ENCODE peak calls at places on chromosomes 12 and 14, in nine cellular contexts. U is Panc1; B is GM23248; Z is CD8-positive, alpha-beta T cell; D is psoas muscle; F is fibroblast of lung; H is transverse colon; W is thoracic aorta; L is ovary. E is an unnamed sample.

GRCh38 chr14:29536886-29537511 is 390.6 kb downstream of the PRKD1 start:
- DNase-seq in Z (no peak), W (no peak), U (no peak), D (no peak), F (peak; percentile 56), B (peak; percentile 49), L (no peak), H (no peak), E (no peak)

GRCh38 chr12:54159140-54159539 is 29.6 kb downstream of the SMUG1 start:
- DNase-seq in H (no peak), F (no peak), L (no peak), B (peak; percentile 22), U (no peak), Z (peak; percentile 23), D (no peak), W (no peak), E (no peak)

GRCh38 chr14:101235042-101235871 is 326.0 kb upstream of the DIO3 start:
- DNase-seq in H (peak; percentile 65), Z (no peak), F (peak; percentile 41), L (no peak), D (peak; percentile 42), B (peak; percentile 70), W (no peak), U (no peak), E (no peak)

GRCh38 chr12:65728913-65729793 is 95.1 kb upstream of the HMGA2 start:
- DNase-seq in Z (no peak), F (no peak), L (no peak), B (peak; percentile 48), D (no peak), U (no peak), W (no peak), H (peak; percentile 8), E (no peak)

GRCh38 chr12:86787419-86787818 is 531.2 kb upstream of the MGAT4C start:
- DNase-seq in D (no peak), L (no peak), U (no peak), F (no peak), B (peak; percentile 1), H (no peak), W (no peak), Z (no peak), E (no peak)

GRCh38 chr12:29415111-29415510 is 34.1 kb upstream of the ERGIC2 start:
- DNase-seq in H (no peak), D (no peak), U (no peak), Z (no peak), W (no peak), B (peak; percentile 5), L (no peak), F (no peak), E (no peak)

GRCh38 chr12:65171870-65172269 is 2.5 kb downstream of the LEMD3 start:
- DNase-seq in Z (no peak), W (no peak), U (no peak), L (no peak), F (peak; percentile 5), B (peak; percentile 15), H (no peak), D (no peak), E (no peak)

GRCh38 chr12:102766961-102767360 is 150.1 kb downstream of the PAH start:
- DNase-seq in U (no peak), D (no peak), F (no peak), H (no peak), L (no peak), Z (no peak), B (no peak), W (no peak), E (no peak)

GRCh38 chr14:29724991-29725390 is 202.7 kb downstream of the PRKD1 start:
- DNase-seq in U (no peak), W (no peak), F (peak; percentile 98), L (peak; percentile 30), H (no peak), Z (no peak), B (peak; percentile 24), D (no peak), E (no peak)

GRCh38 chr12:104310751-104311297 is 7.3 kb downstream of the EID3 start:
- DNase-seq in B (no peak), Z (no peak), H (no peak), U (no peak), D (no peak), L (no peak), F (no peak), W (no peak), E (no peak)

GRCh38 chr12:104306943-104307654 is 3.6 kb downstream of the EID3 start:
- DNase-seq in W (no peak), D (no peak), F (peak; percentile 54), B (no peak), L (no peak), U (no peak), H (no peak), Z (no peak), E (no peak)

GRCh38 chr12:104312202-104312601 is 8.7 kb downstream of the EID3 start:
- DNase-seq in H (no peak), W (no peak), B (no peak), L (no peak), D (no peak), F (no peak), Z (no peak), U (no peak), E (no peak)

GRCh38 chr12:104307655-104308000 is 4.1 kb downstream of the EID3 start:
- DNase-seq in B (no peak), F (no peak), H (no peak), W (no peak), D (no peak), U (no peak), Z (no peak), L (no peak), E (no peak)

GRCh38 chr12:104309446-104309993 is 6.0 kb downstream of the EID3 start:
- DNase-seq in U (no peak), Z (no peak), F (no peak), H (no peak), D (no peak), L (no peak), B (no peak), W (no peak), E (no peak)
- H3K36me3 ChIP-seq in U (peaks cover 40% of the 10 kb centered on the region), Z (peaks cover 4% of the 10 kb centered on the region), F (peaks cover 12% of the 10 kb centered on the region), H (peaks cover 35% of the 10 kb centered on the region), D (peaks cover 52% of the 10 kb centered on the region), L (no peaks in the 10 kb centered on the region), B (peaks cover 58% of the 10 kb centered on the region), W (peaks cover 35% of the 10 kb centered on the region), E (peaks cover 21% of the 10 kb centered on the region)

DNA sequence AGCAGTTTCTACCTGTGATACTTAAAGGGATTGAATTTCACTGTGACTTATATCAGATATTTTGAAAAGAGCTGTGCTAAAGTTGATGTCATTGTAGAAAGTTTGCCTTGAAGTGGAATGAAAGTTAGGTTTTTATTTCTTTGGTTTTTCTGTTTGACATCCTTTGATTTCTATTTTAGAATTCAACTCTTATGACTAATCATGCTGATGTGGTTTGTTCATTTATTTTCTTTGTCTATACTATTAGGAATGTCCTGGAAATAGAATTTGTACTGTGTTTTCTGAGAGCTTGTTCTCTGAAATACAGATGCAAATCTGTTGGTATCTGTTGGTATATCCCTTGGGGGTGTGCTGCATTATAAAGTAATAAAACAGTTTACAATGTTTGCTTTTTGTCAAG is 3.3 kb downstream of the CNOT2 start:
- DNase-seq in Z (no peak), L (no peak), B (peak; percentile 55), F (peak; percentile 25), U (no peak), W (no peak), H (no peak), D (no peak), E (no peak)
- H3K4me1 ChIP-seq in Z (peaks cover 65% of the 10 kb centered on the region), L (peaks cover 4% of the 10 kb centered on the region), B (peaks cover 58% of the 10 kb centered on the region), F (peaks cover 14% of the 10 kb centered on the region), U (peaks cover 41% of the 10 kb centered on the region), W (peaks cover 66% of the 10 kb centered on the region), H (peaks cover 79% of the 10 kb centered on the region), D (peaks cover 76% of the 10 kb centered on the region), E (peaks cover 6% of the 10 kb centered on the region)

GRCh38 chr12:24945822-24946221 is 3.1 kb downstream of the BCAT1 start:
- DNase-seq in U (no peak), Z (no peak), W (no peak), B (no peak), H (no peak), F (no peak), D (no peak), L (no peak), E (no peak)

GRCh38 chr12:24948816-24949722 is at the start of gene BCAT1:
- DNase-seq in Z (peak; percentile 38), W (peak; percentile 18), U (no peak), H (peak; percentile 56), B (peak; percentile 92), F (peak; percentile 86), L (peak; percentile 81), D (peak; percentile 76), E (no peak)

GRCh38 chr12:24947541-24948451 is 1.1 kb downstream of the BCAT1 start:
- DNase-seq in L (no peak), Z (no peak), W (no peak), F (peak; percentile 34), H (no peak), D (no peak), U (no peak), B (peak; percentile 20), E (no peak)

GRCh38 chr12:24950231-24950834 is 1.4 kb upstream of the BCAT1 start:
- DNase-seq in H (peak; percentile 13), B (no peak), Z (no peak), D (no peak), F (no peak), U (no peak), W (no peak), L (no peak), E (no peak)

DNA sequence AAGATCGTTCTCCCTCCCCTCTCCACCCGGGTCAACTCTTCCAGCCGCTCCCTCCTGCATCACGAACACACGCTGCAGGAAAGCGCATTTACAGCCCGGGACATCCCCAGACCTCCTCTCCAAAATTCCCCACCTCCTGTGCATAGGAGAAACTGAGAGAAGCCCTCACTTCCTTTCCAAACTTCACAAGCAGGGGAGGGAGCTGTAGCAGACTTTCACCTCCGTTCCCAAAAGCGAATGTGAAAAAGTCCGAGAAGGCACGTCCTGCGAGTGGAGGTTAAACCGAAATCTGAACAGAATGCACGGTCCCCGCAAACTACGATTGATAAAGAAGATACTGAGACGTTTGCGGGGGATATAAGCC is 467 bp downstream of the BCAT1 start:
- DNase-seq in B (peak; percentile 58), W (no peak), Z (no peak), D (no peak), L (no peak), F (peak; percentile 45), U (no peak), H (no peak), E (no peak)
- H3K27ac ChIP-seq in B (peak overlapping the region; percentile 63), W (no peak overlapping the region), Z (no peak overlapping the region), D (no peak overlapping the region), L (no peak overlapping the region), F (peak overlapping the region; percentile 71), U (peak overlapping the region; percentile 42), H (peak overlapping the region; percentile 4), E (no peak overlapping the region)

GRCh38 chr12:95057431-95057830 is 16.0 kb downstream of the NR2C1 start:
- DNase-seq in B (no peak), H (no peak), U (no peak), Z (no peak), L (no peak), F (no peak), W (no peak), D (no peak), E (no peak)

GRCh38 chr12:95054206-95054605 is 19.2 kb downstream of the NR2C1 start:
- DNase-seq in Z (no peak), B (no peak), F (no peak), D (no peak), W (no peak), H (no peak), L (no peak), U (no peak), E (no peak)

GRCh38 chr12:95060951-95061350 is 12.5 kb downstream of the NR2C1 start:
- DNase-seq in B (no peak), U (no peak), Z (no peak), L (no peak), F (no peak), D (no peak), H (no peak), W (no peak), E (no peak)

GRCh38 chr12:95059984-95060383 is 13.4 kb downstream of the NR2C1 start:
- DNase-seq in H (no peak), Z (no peak), L (no peak), D (no peak), B (no peak), F (no peak), U (no peak), W (no peak), E (no peak)
- H3K36me3 ChIP-seq in H (peaks cover 77% of the 10 kb centered on the region), Z (peaks cover 34% of the 10 kb centered on the region), L (no peaks in the 10 kb centered on the region), D (peaks cover 100% of the 10 kb centered on the region), B (peaks cover 51% of the 10 kb centered on the region), F (peaks cover 10% of the 10 kb centered on the region), U (peaks cover 50% of the 10 kb centered on the region), W (peaks cover 45% of the 10 kb centered on the region), E (peaks cover 69% of the 10 kb centered on the region)